ENCODE peak calls at places on chromosome 19, in six cellular contexts. Q is astrocyte of the cerebellum, G is AG09309, Y is heart left ventricle, L is cardiac fibroblast, T is GM06990. I is an unnamed sample.
A peak's percentile ranks its signal among the peaks of the same experiment; 100 is the strongest.

GRCh38 chr19:47157455-47158321 is 27.1 kb downstream of the SAE1 start:
- DNase-seq in Q (peak; percentile 75), G (no peak), Y (peak; percentile 59), L (peak; percentile 86), T (peak; percentile 6), I (peak; percentile 46)

GRCh38 chr19:1424182-1424955 is 13.8 kb upstream of the RPS15 start:
- DNase-seq in Q (no peak), G (no peak), Y (no peak), L (no peak), T (no peak), I (no peak)

GRCh38 chr19:35703343-35703742 is 1.0 kb upstream of the ZBTB32 start:
- DNase-seq in Q (no peak), G (no peak), Y (no peak), L (no peak), T (no peak), I (no peak)

GRCh38 chr19:7922841-7923205 is 2.7 kb downstream of the SNAPC2 start:
- DNase-seq in Q (no peak), G (no peak), Y (no peak), L (no peak), T (no peak), I (no peak)

GRCh38 chr19:10549733-10550132 is 6.0 kb downstream of the ATG4D start:
- DNase-seq in Q (no peak), G (no peak), Y (no peak), L (no peak), T (no peak), I (no peak)

GRCh38 chr19:10104665-10105221 is 1.4 kb upstream of the PPAN start:
- DNase-seq in Q (no peak), G (no peak), Y (no peak), L (no peak), T (peak; percentile 86), I (no peak)

GRCh38 chr19:38024991-38025716 is 118.1 kb downstream of the SIPA1L3 start:
- DNase-seq in Q (no peak), G (no peak), Y (no peak), L (no peak), T (no peak), I (no peak)

GRCh38 chr19:447816-448546 is 12.9 kb downstream of the SHC2 start:
- DNase-seq in Q (no peak), G (no peak), Y (no peak), L (peak; percentile 31), T (no peak), I (no peak)

GRCh38 chr19:3699071-3699740 is 1.1 kb downstream of the PIP5K1C start:
- DNase-seq in Q (no peak), G (no peak), Y (peak; percentile 61), L (peak; percentile 62), T (no peak), I (no peak)

GRCh38 chr19:58409010-58409790 is 751 bp downstream of the ZNF584 start:
- DNase-seq in Q (no peak), G (no peak), Y (no peak), L (peak; percentile 36), T (no peak), I (no peak)

GRCh38 chr19:307793-308420 is 16.7 kb upstream of the PLPP2 start:
- DNase-seq in Q (no peak), G (no peak), Y (no peak), L (no peak), T (no peak), I (no peak)

GRCh38 chr19:42850981-42851717 is 28.4 kb downstream of the PSG1 start:
- DNase-seq in Q (peak; percentile 71), G (peak; percentile 91), Y (no peak), L (peak; percentile 70), T (no peak), I (peak; percentile 96)

GRCh38 chr19:54190503-54190941 is 586 bp upstream of the TSEN34 start:
- DNase-seq in Q (peak; percentile 100), G (peak; percentile 97), Y (peak; percentile 100), L (peak; percentile 100), T (peak; percentile 99), I (peak; percentile 94)

GRCh38 chr19:7534531-7534980 is 961 bp upstream of the PNPLA6 start:
- DNase-seq in Q (peak; percentile 47), G (peak; percentile 64), Y (peak; percentile 76), L (peak; percentile 83), T (no peak), I (no peak)

GRCh38 chr19:49880162-49880869 is 2.8 kb downstream of the TBC1D17 start:
- DNase-seq in Q (no peak), G (no peak), Y (no peak), L (no peak), T (no peak), I (no peak)

GRCh38 chr19:33302974-33303790 is 848 bp upstream of the CEBPA start:
- DNase-seq in Q (no peak), G (no peak), Y (peak; percentile 56), L (peak; percentile 65), T (peak; percentile 53), I (no peak)

GRCh38 chr19:13057147-13057572 is 45.5 kb downstream of the LYL1 start:
- DNase-seq in Q (no peak), G (no peak), Y (no peak), L (no peak), T (no peak), I (no peak)

GRCh38 chr19:49061445-49061844 is 3.2 kb downstream of the NTF4 start:
- DNase-seq in Q (no peak), G (no peak), Y (no peak), L (no peak), T (peak; percentile 50), I (no peak)

GRCh38 chr19:48145596-48146254 is 24.4 kb downstream of the LIG1 start:
- DNase-seq in Q (no peak), G (no peak), Y (no peak), L (no peak), T (no peak), I (no peak)

GRCh38 chr19:46660008-46660517 is 919 bp downstream of the DACT3 start:
- DNase-seq in Q (no peak), G (no peak), Y (peak; percentile 54), L (peak; percentile 41), T (no peak), I (no peak)

GRCh38 chr19:15869109-15869555 is 28.7 kb downstream of the CYP4F2 start:
- DNase-seq in Q (no peak), G (no peak), Y (no peak), L (peak; percentile 23), T (no peak), I (peak; percentile 26)

GRCh38 chr19:10431254-10431942 is 11.1 kb downstream of the PDE4A start:
- DNase-seq in Q (no peak), G (no peak), Y (peak; percentile 27), L (no peak), T (peak; percentile 73), I (no peak)

GRCh38 chr19:33462112-33462726 is 59.4 kb downstream of the PEPD start:
- DNase-seq in Q (no peak), G (no peak), Y (no peak), L (no peak), T (no peak), I (no peak)

GRCh38 chr19:45178262-45179062 is at the start of gene BLOC1S3:
- DNase-seq in Q (peak; percentile 100), G (peak; percentile 100), Y (peak; percentile 100), L (peak; percentile 100), T (peak; percentile 99), I (peak; percentile 100)
- TF ChIP-seq CTCF in Q (peak; percentile 35), G (peak; percentile 38), Y (peak; percentile 64), L (no peak), T (peak; percentile 44), I (peak; percentile 26)

DNA sequence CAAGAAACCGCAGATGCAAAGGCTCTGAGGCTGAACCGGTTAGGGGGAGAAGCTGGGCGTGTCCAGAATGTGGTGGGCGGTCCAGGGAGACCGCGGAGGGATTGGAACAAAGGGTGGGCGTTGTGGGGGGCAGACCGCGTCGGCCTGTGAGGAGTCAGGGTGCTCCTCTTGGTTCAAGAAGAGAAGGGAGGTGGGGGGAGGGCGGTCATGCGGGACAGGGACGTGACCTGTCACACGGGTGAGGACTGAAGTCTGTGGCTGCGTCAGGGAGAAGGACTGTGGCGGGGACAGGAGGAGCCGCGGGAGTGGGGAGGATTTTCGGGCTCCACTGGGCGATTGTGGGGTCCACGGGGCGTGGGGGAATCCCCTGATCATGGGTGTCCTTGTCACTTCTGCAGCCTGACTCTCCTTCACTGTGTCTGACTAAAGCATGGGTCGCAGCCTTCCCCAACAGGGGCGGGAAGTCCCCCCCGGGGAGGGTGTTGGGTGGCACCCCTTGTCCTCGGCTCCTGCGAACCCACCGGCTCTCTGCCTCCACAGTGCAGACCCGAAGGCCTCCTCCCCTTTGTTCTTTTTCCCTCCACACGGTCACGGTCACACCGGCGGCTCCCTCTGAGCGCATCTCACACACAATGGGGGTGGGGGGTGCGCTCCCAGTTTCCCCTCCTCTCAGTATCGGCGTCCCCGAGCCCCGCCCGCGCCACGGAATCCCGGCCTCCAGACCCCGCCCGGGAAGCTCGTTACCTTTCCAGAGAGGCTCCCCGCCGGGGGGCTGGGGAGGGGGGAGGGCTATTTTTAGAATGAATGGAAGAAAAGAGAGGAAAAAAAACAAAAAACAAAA is 16.4 kb upstream of the KCNN1 start:
- DNase-seq in Q (no peak), G (no peak), Y (no peak), L (no peak), T (peak; percentile 48), I (no peak)
- H3K4me3 ChIP-seq in Q (no peak overlapping the region), G (no peak overlapping the region), Y (peak overlapping the region; percentile 21), L (no peak overlapping the region), T (peak overlapping the region; percentile 32), I (no peak overlapping the region)

DNA sequence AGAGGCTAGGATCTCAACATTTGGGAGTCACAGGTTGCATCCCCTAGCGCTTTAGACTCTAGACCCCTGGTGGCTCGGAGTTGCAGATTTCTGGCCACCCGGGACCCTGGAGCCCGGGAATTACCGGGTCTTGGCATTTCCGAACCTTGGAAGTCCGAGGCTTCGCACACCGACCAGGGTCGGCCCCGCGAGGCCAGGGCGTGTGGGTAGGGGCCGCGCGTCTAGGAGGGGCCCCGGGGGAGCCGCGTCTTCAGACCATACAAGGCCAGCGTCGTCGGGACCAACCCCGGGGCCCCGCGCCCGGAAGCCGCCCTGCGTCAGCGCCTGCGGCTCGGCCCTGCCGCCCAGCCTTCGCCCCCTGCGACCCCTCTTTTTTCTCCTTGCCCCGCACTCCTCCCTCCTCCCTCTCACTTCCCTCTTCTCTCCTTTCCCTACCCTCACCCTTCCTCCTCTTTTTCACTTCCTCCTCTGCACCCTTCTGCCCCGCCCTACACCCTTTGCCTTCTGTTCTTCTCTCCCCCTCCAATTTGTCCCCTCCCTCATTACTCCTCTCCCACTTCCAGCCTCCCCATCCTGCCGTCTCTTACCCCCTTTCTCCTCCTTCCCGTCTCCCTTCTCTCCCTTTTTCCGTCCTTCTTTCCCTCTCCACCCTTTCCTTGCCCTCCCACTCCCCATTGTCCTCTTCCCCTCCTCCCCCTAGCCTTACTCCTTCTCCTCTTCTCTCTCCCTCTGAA is 2.4 kb upstream of the PLEKHG2 start:
- DNase-seq in Q (no peak), G (no peak), Y (peak; percentile 89), L (peak; percentile 93), T (peak; percentile 90), I (no peak)
- TF ChIP-seq CTCF in Q (no peak), G (no peak), Y (no peak), L (no peak), T (no peak), I (no peak)

DNA sequence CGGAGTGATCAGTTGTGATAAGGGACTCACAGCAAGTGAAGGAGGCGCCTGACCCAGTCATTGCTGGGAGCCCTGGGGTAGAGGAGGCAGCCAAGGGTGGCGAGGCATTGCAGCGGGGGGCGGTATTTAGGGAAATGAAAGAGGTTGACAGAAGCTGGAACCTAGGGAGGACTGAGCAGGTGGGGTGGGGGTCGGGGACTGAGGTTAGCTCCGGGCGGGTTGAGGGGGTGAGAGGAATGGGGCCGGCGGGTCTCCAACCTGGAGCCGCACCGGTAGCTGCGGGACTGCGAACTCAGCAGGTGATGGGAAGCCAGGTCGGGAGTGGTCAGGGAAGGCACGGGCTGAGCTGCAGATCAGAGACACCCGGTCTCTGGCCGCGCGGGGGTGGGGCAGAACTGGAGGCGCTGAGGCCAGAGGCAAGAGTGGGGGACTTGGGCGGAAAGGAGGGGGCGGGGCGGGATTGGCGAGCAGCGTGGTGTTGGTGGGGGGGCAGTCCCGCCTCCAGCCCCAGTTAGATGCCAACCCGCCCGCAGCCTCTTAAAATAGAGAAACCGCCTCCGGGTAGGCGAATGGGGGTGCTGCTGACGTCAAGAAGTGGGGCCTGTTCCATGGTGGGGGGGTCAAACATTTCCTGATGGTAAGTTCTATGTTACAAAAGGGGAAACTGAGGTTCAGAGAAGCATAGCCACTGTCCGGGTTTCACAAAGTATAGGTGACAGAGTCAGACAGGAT is 1.5 kb downstream of the MAST3 start:
- DNase-seq in Q (no peak), G (no peak), Y (no peak), L (no peak), T (peak; percentile 94), I (no peak)
- H3K4me3 ChIP-seq in Q (no peak overlapping the region), G (no peak overlapping the region), Y (no peak overlapping the region), L (no peak overlapping the region), T (peak overlapping the region; percentile 95), I (peak overlapping the region; percentile 63)